ENCODE peak calls at places on chromosomes 1 and 21, in six cellular contexts. One of them, this sample, is unnamed.

GRCh38 chr21:27674037-27674436 is 707.1 kb upstream of the ADAMTS5 start:
- DNase-seq in A549: no peak
- DNase-seq in K562: no peak
- DNase-seq in GM12878: no peak
- DNase-seq in IMR-90: peak; percentile 88
- DNase-seq in HepG2: no peak
- DNase-seq in this sample: no peak

GRCh38 chr1:9792156-9793042 is 31.4 kb downstream of the CLSTN1 start:
- DNase-seq in A549: no peak
- DNase-seq in K562: no peak
- DNase-seq in GM12878: no peak
- DNase-seq in IMR-90: peak; percentile 36
- DNase-seq in HepG2: no peak
- DNase-seq in this sample: peak; percentile 68

GRCh38 chr1:226304291-226304955 is 4.5 kb downstream of the LIN9 start:
- DNase-seq in A549: no peak
- DNase-seq in K562: no peak
- DNase-seq in GM12878: no peak
- DNase-seq in IMR-90: no peak
- DNase-seq in HepG2: no peak
- DNase-seq in this sample: no peak

GRCh38 chr1:232684331-232685105 is 54.6 kb upstream of the SIPA1L2 start:
- DNase-seq in A549: no peak
- DNase-seq in K562: no peak
- DNase-seq in GM12878: no peak
- DNase-seq in IMR-90: peak; percentile 61
- DNase-seq in HepG2: no peak
- DNase-seq in this sample: no peak

GRCh38 chr21:43903451-43904091 is 38.5 kb downstream of the AGPAT3 start:
- DNase-seq in A549: no peak
- DNase-seq in K562: no peak
- DNase-seq in GM12878: no peak
- DNase-seq in IMR-90: no peak
- DNase-seq in HepG2: no peak
- DNase-seq in this sample: no peak

GRCh38 chr1:38992450-38993111 is 1.5 kb downstream of the AKIRIN1 start:
- DNase-seq in A549: no peak
- DNase-seq in K562: no peak
- DNase-seq in GM12878: peak; percentile 27
- DNase-seq in IMR-90: no peak
- DNase-seq in HepG2: peak; percentile 41
- DNase-seq in this sample: no peak

GRCh38 chr1:216600730-216601426 is 122.4 kb downstream of the ESRRG start:
- DNase-seq in A549: peak; percentile 81
- DNase-seq in K562: no peak
- DNase-seq in GM12878: no peak
- DNase-seq in IMR-90: peak; percentile 78
- DNase-seq in HepG2: peak; percentile 18
- DNase-seq in this sample: peak; percentile 73

GRCh38 chr1:31027693-31028526 is 37.6 kb downstream of the PUM1 start:
- DNase-seq in A549: no peak
- DNase-seq in K562: peak; percentile 60
- DNase-seq in GM12878: no peak
- DNase-seq in IMR-90: no peak
- DNase-seq in HepG2: no peak
- DNase-seq in this sample: no peak

GRCh38 chr1:61337037-61337436 is 254.7 kb downstream of the NFIA start:
- DNase-seq in A549: peak; percentile 41
- DNase-seq in K562: no peak
- DNase-seq in GM12878: no peak
- DNase-seq in IMR-90: no peak
- DNase-seq in HepG2: peak; percentile 8
- DNase-seq in this sample: no peak

GRCh38 chr1:56967900-56968832 is 2.4 kb upstream of the C8B start:
- DNase-seq in A549: peak; percentile 11
- DNase-seq in K562: peak; percentile 53
- DNase-seq in GM12878: no peak
- DNase-seq in IMR-90: peak; percentile 15
- DNase-seq in HepG2: peak; percentile 58
- DNase-seq in this sample: peak; percentile 85

GRCh38 chr1:116983678-116984077 is 17.9 kb upstream of the CD101 start:
- DNase-seq in A549: no peak
- DNase-seq in K562: no peak
- DNase-seq in GM12878: no peak
- DNase-seq in IMR-90: no peak
- DNase-seq in HepG2: no peak
- DNase-seq in this sample: no peak

GRCh38 chr1:73604739-73605138 is 593.2 kb downstream of the LRRIQ3 start:
- DNase-seq in A549: no peak
- DNase-seq in K562: no peak
- DNase-seq in GM12878: no peak
- DNase-seq in IMR-90: no peak
- DNase-seq in HepG2: no peak
- DNase-seq in this sample: no peak
- TF ChIP-seq BHLHE40 in A549: no peak
- TF ChIP-seq BHLHE40 in K562: no peak
- TF ChIP-seq BHLHE40 in GM12878: no peak
- TF ChIP-seq BHLHE40 in IMR-90: no peak
- TF ChIP-seq BHLHE40 in HepG2: no peak
- TF ChIP-seq BHLHE40 in this sample: no peak

DNA sequence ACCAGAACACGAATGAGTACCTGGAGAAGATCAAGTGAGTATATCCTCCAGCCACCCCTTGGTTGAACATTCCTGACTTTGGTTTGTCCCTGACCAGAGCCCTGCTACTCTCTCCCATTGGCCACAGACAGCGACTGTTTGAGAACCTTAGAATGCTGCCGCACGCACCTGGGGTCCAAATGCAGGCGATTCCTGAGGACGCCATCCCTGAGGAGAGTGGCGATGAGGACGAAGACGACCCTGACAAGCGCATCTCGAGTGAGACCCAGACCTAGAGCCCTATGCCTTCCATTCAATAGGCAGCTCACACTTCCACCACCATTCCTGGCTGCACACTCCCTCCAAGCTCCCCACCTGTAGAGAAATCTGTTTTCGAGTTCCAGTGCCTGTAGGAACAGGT is 4.5 kb downstream of the MARCKSL1 start:
- DNase-seq in A549: no peak
- DNase-seq in K562: no peak
- DNase-seq in GM12878: no peak
- DNase-seq in IMR-90: no peak
- DNase-seq in HepG2: no peak
- DNase-seq in this sample: no peak
- TF ChIP-seq BHLHE40 in A549: no peak
- TF ChIP-seq BHLHE40 in K562: no peak
- TF ChIP-seq BHLHE40 in GM12878: no peak
- TF ChIP-seq BHLHE40 in IMR-90: no peak
- TF ChIP-seq BHLHE40 in HepG2: no peak
- TF ChIP-seq BHLHE40 in this sample: no peak

GRCh38 chr21:29449306-29449940 is 150.7 kb downstream of the BACH1 start:
- DNase-seq in A549: no peak
- DNase-seq in K562: no peak
- DNase-seq in GM12878: no peak
- DNase-seq in IMR-90: no peak
- DNase-seq in HepG2: no peak
- DNase-seq in this sample: no peak
- TF ChIP-seq BHLHE40 in A549: no peak
- TF ChIP-seq BHLHE40 in K562: no peak
- TF ChIP-seq BHLHE40 in GM12878: no peak
- TF ChIP-seq BHLHE40 in IMR-90: no peak
- TF ChIP-seq BHLHE40 in HepG2: no peak
- TF ChIP-seq BHLHE40 in this sample: no peak

DNA sequence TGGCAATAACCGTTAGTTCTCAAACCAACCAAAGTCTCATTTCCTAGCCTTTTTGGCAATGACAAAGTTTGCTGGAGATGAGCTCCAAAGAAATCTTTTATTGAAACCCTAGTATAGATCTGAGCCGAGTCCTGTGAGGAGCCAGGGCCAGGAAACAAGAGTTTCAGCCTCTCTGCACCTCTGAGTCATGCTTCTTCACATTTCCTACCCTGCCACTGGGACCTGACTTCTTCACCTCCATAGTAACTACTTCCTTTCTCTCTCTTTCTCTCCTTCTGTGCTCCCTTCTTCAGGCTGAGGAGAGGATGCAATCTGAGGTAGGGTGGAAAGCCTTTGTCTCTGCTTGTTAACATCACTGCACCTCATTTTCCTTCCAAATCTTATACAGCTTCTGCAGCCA is 38.7 kb upstream of the IPO9 start:
- DNase-seq in A549: no peak
- DNase-seq in K562: no peak
- DNase-seq in GM12878: no peak
- DNase-seq in IMR-90: peak; percentile 63
- DNase-seq in HepG2: no peak
- DNase-seq in this sample: no peak
- TF ChIP-seq BHLHE40 in A549: no peak
- TF ChIP-seq BHLHE40 in K562: no peak
- TF ChIP-seq BHLHE40 in GM12878: no peak
- TF ChIP-seq BHLHE40 in IMR-90: no peak
- TF ChIP-seq BHLHE40 in HepG2: no peak
- TF ChIP-seq BHLHE40 in this sample: no peak

GRCh38 chr1:7535934-7536878 is 234.9 kb upstream of the VAMP3 start:
- DNase-seq in A549: no peak
- DNase-seq in K562: no peak
- DNase-seq in GM12878: no peak
- DNase-seq in IMR-90: no peak
- DNase-seq in HepG2: no peak
- DNase-seq in this sample: no peak
- TF ChIP-seq BHLHE40 in A549: no peak
- TF ChIP-seq BHLHE40 in K562: no peak
- TF ChIP-seq BHLHE40 in GM12878: no peak
- TF ChIP-seq BHLHE40 in IMR-90: no peak
- TF ChIP-seq BHLHE40 in HepG2: no peak
- TF ChIP-seq BHLHE40 in this sample: no peak

GRCh38 chr1:212699839-212700596 is at the start of gene BATF3:
- DNase-seq in A549: peak; percentile 53
- DNase-seq in K562: no peak
- DNase-seq in GM12878: no peak
- DNase-seq in IMR-90: no peak
- DNase-seq in HepG2: no peak
- DNase-seq in this sample: no peak

GRCh38 chr1:212701910-212702309 is 2.3 kb upstream of the BATF3 start:
- DNase-seq in A549: peak; percentile 22
- DNase-seq in K562: no peak
- DNase-seq in GM12878: no peak
- DNase-seq in IMR-90: no peak
- DNase-seq in HepG2: no peak
- DNase-seq in this sample: no peak

GRCh38 chr1:212702672-212703071 is 3.0 kb upstream of the BATF3 start:
- DNase-seq in A549: no peak
- DNase-seq in K562: no peak
- DNase-seq in GM12878: no peak
- DNase-seq in IMR-90: no peak
- DNase-seq in HepG2: no peak
- DNase-seq in this sample: no peak

GRCh38 chr1:212700597-212700891 is 904 bp upstream of the BATF3 start:
- DNase-seq in A549: no peak
- DNase-seq in K562: no peak
- DNase-seq in GM12878: no peak
- DNase-seq in IMR-90: no peak
- DNase-seq in HepG2: no peak
- DNase-seq in this sample: no peak

DNA sequence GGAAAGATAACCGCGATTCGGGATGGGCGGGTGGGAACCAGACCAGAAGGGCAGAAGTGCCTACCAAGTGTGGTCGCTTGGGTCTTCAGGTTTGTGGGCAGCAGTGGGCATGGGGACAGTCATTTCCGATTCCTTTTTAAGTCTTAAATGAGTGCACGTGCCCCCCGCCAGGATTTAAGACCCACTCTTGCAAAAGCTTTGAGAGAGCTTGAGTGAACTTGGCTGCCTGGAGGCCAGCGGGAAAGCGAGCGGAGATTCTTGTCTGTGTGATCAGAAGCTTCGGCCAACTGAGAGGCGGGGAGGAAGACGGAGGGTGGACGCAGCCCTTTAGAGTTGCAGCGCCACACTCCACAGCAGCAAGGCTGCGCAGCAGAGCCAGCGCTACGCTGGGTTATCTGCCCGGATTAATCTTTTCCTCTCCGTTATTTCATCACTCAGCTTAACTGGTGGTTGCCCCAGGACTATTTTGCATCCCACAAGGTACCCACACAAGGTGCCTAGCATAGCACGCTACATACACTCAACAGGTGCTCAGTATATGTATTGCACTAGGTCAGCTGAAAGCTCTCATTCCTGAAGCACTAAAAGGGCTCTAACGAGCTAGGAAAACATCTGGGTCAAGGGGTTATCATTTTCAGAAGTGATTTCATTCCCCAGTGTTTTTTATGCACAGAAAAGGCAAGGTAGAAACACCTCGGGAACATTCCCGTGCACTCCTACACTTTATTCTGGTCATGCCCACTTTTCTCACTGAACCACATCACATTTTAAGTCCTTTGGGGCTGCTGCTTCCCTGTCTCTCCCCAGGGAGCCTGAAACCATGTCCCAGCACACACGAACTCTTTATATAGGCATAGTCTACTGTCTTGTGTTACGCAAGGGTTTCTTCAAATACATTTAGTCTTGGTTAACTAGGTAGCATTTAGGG is 1.5 kb upstream of the BATF3 start:
- DNase-seq in A549: peak; percentile 74
- DNase-seq in K562: peak; percentile 50
- DNase-seq in GM12878: no peak
- DNase-seq in IMR-90: peak; percentile 62
- DNase-seq in HepG2: no peak
- DNase-seq in this sample: peak; percentile 63
- TF ChIP-seq BHLHE40 in A549: no peak
- TF ChIP-seq BHLHE40 in K562: peak; percentile 53
- TF ChIP-seq BHLHE40 in GM12878: peak; percentile 48
- TF ChIP-seq BHLHE40 in IMR-90: peak; percentile 33
- TF ChIP-seq BHLHE40 in HepG2: no peak
- TF ChIP-seq BHLHE40 in this sample: no peak

DNA sequence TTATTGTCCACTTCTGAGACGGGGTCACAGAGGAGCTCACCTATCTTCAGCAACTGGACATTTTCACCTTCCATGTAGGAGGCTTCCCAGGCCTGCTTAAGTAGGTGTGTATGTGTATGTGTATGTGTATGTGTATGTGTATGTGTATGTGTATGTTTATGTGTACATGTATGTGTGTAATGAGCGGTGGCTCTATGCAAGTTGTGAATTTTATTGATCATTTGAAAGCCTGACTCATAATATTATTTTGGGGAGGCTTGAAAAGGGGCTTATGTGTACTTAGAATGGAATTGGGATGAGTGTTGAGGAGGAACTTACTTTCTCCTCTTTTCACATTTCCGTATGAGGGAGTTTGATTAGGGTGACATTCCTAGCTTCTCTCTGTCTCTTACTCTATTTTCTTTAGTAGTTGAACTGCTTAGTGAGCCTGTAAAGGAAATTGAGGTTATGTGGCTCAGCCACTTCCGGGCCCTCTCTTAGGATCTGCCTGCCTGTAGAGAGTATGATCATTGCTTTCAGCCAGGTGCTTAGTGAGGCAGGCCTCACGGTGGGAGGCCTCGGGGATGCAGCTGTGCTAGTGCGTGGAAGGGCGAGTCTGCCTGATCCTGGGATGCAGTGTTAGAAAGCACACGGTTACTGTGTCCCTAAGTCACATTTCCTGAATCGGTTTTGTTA is 61.0 kb downstream of the IER5 start:
- DNase-seq in A549: no peak
- DNase-seq in K562: no peak
- DNase-seq in GM12878: no peak
- DNase-seq in IMR-90: no peak
- DNase-seq in HepG2: no peak
- DNase-seq in this sample: no peak
- TF ChIP-seq BHLHE40 in A549: no peak
- TF ChIP-seq BHLHE40 in K562: no peak
- TF ChIP-seq BHLHE40 in GM12878: no peak
- TF ChIP-seq BHLHE40 in IMR-90: no peak
- TF ChIP-seq BHLHE40 in HepG2: no peak
- TF ChIP-seq BHLHE40 in this sample: no peak